ENCODE peak calls at places on chromosomes 1 and 21, in seven cellular contexts. D is osteoblast; X is cardiac muscle cell; C is naive thymus-derived CD4-positive, alpha-beta T cell; E is GM12878; N is endodermal cell; P is astrocyte. Z is an unnamed sample. For H3K36me3 and H3K27me3, the result is how much of the 10 kb centered on the place peaks cover.

GRCh38 chr21:38012700-38013099 is 96.4 kb upstream of the KCNJ6 start:
- DNase-seq in P (no peak), E (no peak), D (no peak), X (no peak), C (no peak), N (no peak), Z (no peak)

GRCh38 chr1:22184892-22185612 is 42.2 kb upstream of the WNT4 start:
- DNase-seq in P (no peak), C (no peak), X (peak), D (peak), N (peak), E (no peak), Z (peak)

GRCh38 chr1:225917536-225917935 is 6.5 kb downstream of the PYCR2 start:
- DNase-seq in C (no peak), D (no peak), P (peak), E (no peak), X (no peak), N (no peak), Z (peak)

GRCh38 chr1:183609313-183609712 is 19.1 kb upstream of the NCF2 start:
- DNase-seq in P (peak), N (peak), D (peak), E (no peak), X (peak), C (no peak), Z (peak)

GRCh38 chr1:237562247-237562823 is 328.4 kb downstream of the ZP4 start:
- DNase-seq in X (peak), D (peak), N (peak), P (peak), E (peak), C (no peak), Z (peak)

GRCh38 chr1:213989071-213989739 is 1.4 kb downstream of the PROX1 start:
- DNase-seq in P (no peak), N (peak), E (no peak), X (no peak), C (no peak), D (peak), Z (no peak)

GRCh38 chr1:109788695-109789521 is 25.2 kb upstream of the EPS8L3 start:
- DNase-seq in X (no peak), E (no peak), D (peak), P (no peak), C (no peak), N (peak), Z (no peak)

GRCh38 chr1:111857251-111857651 is 101.5 kb downstream of the DDX20 start:
- DNase-seq in C (no peak), D (no peak), X (no peak), E (no peak), N (no peak), P (no peak), Z (no peak)

GRCh38 chr1:219264557-219264956 is 90.9 kb downstream of the LYPLAL1 start:
- DNase-seq in P (peak), X (no peak), E (no peak), N (no peak), C (no peak), D (no peak), Z (no peak)

GRCh38 chr1:165117482-165117881 is 239.0 kb downstream of the LMX1A start:
- DNase-seq in C (no peak), E (no peak), N (peak), P (no peak), X (no peak), D (no peak), Z (no peak)

GRCh38 chr1:18530567-18531502 is 50.1 kb downstream of the KLHDC7A start:
- DNase-seq in C (no peak), D (no peak), X (no peak), E (no peak), P (no peak), N (peak), Z (no peak)

GRCh38 chr1:148353461-148354283 is 129.4 kb downstream of the PPIAL4G start:
- DNase-seq in E (no peak), P (peak), C (peak), N (peak), D (peak), X (peak), Z (peak)

GRCh38 chr21:34912022-34912933 is 136.8 kb downstream of the RUNX1 start:
- DNase-seq in D (peak), P (no peak), N (no peak), C (no peak), X (no peak), E (no peak), Z (no peak)

GRCh38 chr1:224780736-224781135 is 148.7 kb upstream of the DNAH14 start:
- DNase-seq in P (no peak), E (no peak), D (no peak), C (no peak), X (no peak), N (no peak), Z (no peak)

GRCh38 chr1:59015708-59016107 is 231.9 kb upstream of the JUN start:
- DNase-seq in X (peak), D (peak), N (peak), P (peak), E (no peak), C (no peak), Z (peak)

GRCh38 chr1:98344726-98345125 is 316.8 kb upstream of the SNX7 start:
- DNase-seq in E (no peak), N (no peak), C (no peak), P (no peak), D (no peak), X (no peak), Z (no peak)

GRCh38 chr1:60134706-60135105 is 61.1 kb upstream of the C1orf87 start:
- DNase-seq in D (no peak), E (no peak), X (no peak), P (no peak), N (no peak), C (no peak), Z (no peak)

GRCh38 chr1:7062346-7063061 is 277.2 kb downstream of the CAMTA1 start:
- DNase-seq in X (no peak), E (no peak), N (no peak), C (no peak), D (peak), P (no peak), Z (no peak)

GRCh38 chr1:199669916-199670315 is 357.6 kb upstream of the NR5A2 start:
- DNase-seq in P (no peak), X (no peak), E (no peak), N (no peak), D (no peak), C (no peak), Z (no peak)

GRCh38 chr1:205610781-205611473 is 20.9 kb downstream of the ELK4 start:
- DNase-seq in N (no peak), X (no peak), E (no peak), P (peak), D (no peak), C (no peak), Z (peak)

GRCh38 chr1:222288056-222288455 is 259.8 kb downstream of the HHIPL2 start:
- DNase-seq in N (no peak), D (no peak), P (no peak), X (no peak), C (no peak), E (no peak), Z (peak)

GRCh38 chr1:197224160-197224559 is 43.9 kb upstream of the CRB1 start:
- DNase-seq in P (no peak), X (no peak), N (no peak), C (no peak), E (no peak), D (no peak), Z (no peak)

GRCh38 chr1:153535664-153536585 is at the start of gene S100A6:
- DNase-seq in X (peak), P (peak), C (peak), N (peak), D (peak), E (no peak), Z (peak)

GRCh38 chr1:204266504-204267034 is 52.8 kb upstream of the GOLT1A start:
- DNase-seq in C (no peak), E (no peak), D (peak), X (no peak), P (no peak), N (no peak), Z (no peak)

GRCh38 chr1:209405183-209405823 is 178.2 kb upstream of the CAMK1G start:
- DNase-seq in C (no peak), D (no peak), N (no peak), P (peak), X (peak), E (no peak), Z (peak)

GRCh38 chr1:237677979-237678378 is 212.7 kb downstream of the ZP4 start:
- DNase-seq in D (no peak), N (no peak), E (no peak), C (no peak), P (peak), X (peak), Z (peak)

GRCh38 chr1:219385786-219386427 is 212.2 kb downstream of the LYPLAL1 start:
- DNase-seq in X (peak), E (peak), N (peak), D (no peak), P (peak), C (no peak), Z (peak)

GRCh38 chr1:16117369-16117768 is 38.5 kb downstream of the EPHA2 start:
- DNase-seq in N (no peak), X (peak), E (no peak), C (no peak), P (peak), D (peak), Z (peak)

GRCh38 chr1:205812271-205812877 is 624 bp downstream of the SLC41A1 start:
- DNase-seq in X (peak), C (peak), E (no peak), N (peak), P (peak), D (peak), Z (peak)

GRCh38 chr1:231337043-231337471 is 595 bp downstream of the EXOC8 start:
- DNase-seq in X (no peak), D (peak), N (no peak), C (no peak), E (no peak), P (no peak), Z (peak)

GRCh38 chr1:179881642-179882252 is 338 bp upstream of the TOR1AIP1 start:
- DNase-seq in C (no peak), D (peak), E (no peak), X (peak), N (no peak), P (peak), Z (no peak)

GRCh38 chr1:30149226-30149625 is 574.2 kb downstream of the MATN1 start:
- DNase-seq in P (no peak), X (no peak), E (no peak), C (no peak), D (no peak), N (no peak), Z (no peak)

GRCh38 chr1:23904748-23905357 is 8.3 kb downstream of the CNR2 start:
- DNase-seq in D (no peak), P (no peak), X (no peak), N (no peak), E (peak), C (no peak), Z (peak)

GRCh38 chr1:11253226-11253625 is 9.1 kb downstream of the MTOR start:
- DNase-seq in D (peak), E (no peak), X (no peak), C (no peak), P (no peak), N (no peak), Z (no peak)

GRCh38 chr1:11245248-11245647 is 17.1 kb downstream of the MTOR start:
- DNase-seq in C (no peak), P (no peak), E (no peak), D (no peak), N (no peak), X (no peak), Z (no peak)

GRCh38 chr1:11245904-11246726 is 16.2 kb downstream of the MTOR start:
- DNase-seq in C (no peak), D (peak), P (no peak), N (no peak), E (no peak), X (no peak), Z (no peak)

GRCh38 chr1:11248169-11248568 is 14.2 kb downstream of the MTOR start:
- DNase-seq in X (no peak), D (peak), P (no peak), C (no peak), E (no peak), N (peak), Z (no peak)
- H3K36me3 ChIP-seq in X (half or more), D (under half), P (under half), C (half or more), E (under half), N (half or more), Z (under half)

GRCh38 chr1:108523829-108524228 is 36.1 kb upstream of the EEIG2 start:
- DNase-seq in X (no peak), E (no peak), P (no peak), N (no peak), C (no peak), D (no peak), Z (no peak)
- H3K27me3 ChIP-seq in X (under half), E (under half), P (under half), N (under half), C (under half), D (under half), Z (under half)

GRCh38 chr1:177281901-177282300 is 111.1 kb downstream of the BRINP2 start:
- DNase-seq in X (no peak), D (no peak), N (no peak), C (no peak), P (no peak), E (no peak), Z (no peak)
- H3K36me3 ChIP-seq in X (under half), D (under half), N (under half), C (under half), P (under half), E (under half), Z (under half)

GRCh38 chr21:45959182-45959581 is 22.4 kb upstream of the COL6A1 start:
- DNase-seq in D (no peak), P (no peak), X (no peak), C (no peak), N (no peak), E (no peak), Z (no peak)
- H3K27me3 ChIP-seq in D (under half), P (under half), X (under half), C (under half), N (under half), E (under half), Z (under half)

DNA sequence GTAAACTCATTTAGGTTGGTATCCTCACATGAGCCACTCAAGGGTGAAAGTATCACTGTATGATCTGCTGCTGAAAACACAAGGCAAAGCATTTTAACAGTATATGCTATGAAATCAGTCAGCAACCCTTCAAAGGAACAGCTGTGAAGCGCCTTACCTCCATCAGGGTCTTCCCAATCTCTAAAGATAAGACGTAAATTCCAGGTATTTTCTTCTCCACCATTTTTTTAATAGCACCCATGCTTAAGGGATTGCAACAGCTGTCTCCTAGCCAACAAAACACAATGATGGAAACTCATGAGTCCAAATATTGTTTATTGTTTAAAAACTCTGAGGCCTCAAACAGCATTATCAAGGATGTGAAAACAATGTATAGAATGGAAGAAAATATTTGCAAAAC is 4.8 kb downstream of the PPT1 start:
- DNase-seq in D (no peak), N (no peak), C (no peak), X (peak), P (no peak), E (no peak), Z (no peak)
- H3K36me3 ChIP-seq in D (under half), N (half or more), C (half or more), X (under half), P (under half), E (under half), Z (under half)

GRCh38 chr1:160702100-160702499 is 9.5 kb downstream of the CD48 start:
- DNase-seq in C (no peak), N (no peak), P (no peak), X (no peak), E (no peak), D (no peak), Z (no peak)

GRCh38 chr1:160708118-160708517 is 3.5 kb downstream of the CD48 start:
- DNase-seq in N (no peak), D (no peak), X (no peak), E (no peak), P (no peak), C (no peak), Z (no peak)

GRCh38 chr1:160704250-160704649 is 7.4 kb downstream of the CD48 start:
- DNase-seq in E (no peak), P (no peak), X (no peak), C (no peak), D (no peak), N (no peak), Z (no peak)

GRCh38 chr1:160707171-160708109 is 4.2 kb downstream of the CD48 start:
- DNase-seq in E (no peak), N (no peak), P (no peak), D (no peak), X (no peak), C (peak), Z (no peak)

DNA sequence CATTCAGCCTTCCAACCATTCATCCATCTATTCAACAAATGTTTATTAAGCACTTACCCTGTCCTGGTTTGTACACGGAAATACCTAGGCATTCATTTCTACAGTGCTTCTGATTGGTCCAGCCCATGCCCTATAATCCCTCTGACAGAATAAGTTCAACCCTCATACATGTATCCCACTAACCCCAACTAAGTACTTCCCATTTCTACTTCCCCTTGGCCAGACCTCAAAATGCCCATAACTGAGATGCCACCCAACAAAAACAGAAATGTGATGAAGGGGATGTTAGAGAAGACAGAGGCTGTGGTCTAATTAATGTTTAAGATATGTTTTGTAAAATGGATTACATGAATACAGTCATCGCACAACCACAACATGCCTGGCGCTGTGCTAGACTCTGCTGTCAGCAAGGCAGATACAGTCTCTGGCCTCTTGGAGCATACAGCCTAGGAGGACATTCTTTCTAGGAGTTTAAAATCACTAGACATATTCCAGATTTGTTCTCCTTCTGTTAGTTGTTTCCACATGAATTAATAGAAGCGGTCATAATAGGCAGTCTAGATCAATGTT is 6.4 kb downstream of the CD48 start:
- DNase-seq in C (no peak), E (no peak), X (no peak), P (no peak), N (no peak), D (no peak), Z (no peak)
- H3K27me3 ChIP-seq in C (under half), E (under half), X (under half), P (under half), N (under half), D (under half), Z (under half)

DNA sequence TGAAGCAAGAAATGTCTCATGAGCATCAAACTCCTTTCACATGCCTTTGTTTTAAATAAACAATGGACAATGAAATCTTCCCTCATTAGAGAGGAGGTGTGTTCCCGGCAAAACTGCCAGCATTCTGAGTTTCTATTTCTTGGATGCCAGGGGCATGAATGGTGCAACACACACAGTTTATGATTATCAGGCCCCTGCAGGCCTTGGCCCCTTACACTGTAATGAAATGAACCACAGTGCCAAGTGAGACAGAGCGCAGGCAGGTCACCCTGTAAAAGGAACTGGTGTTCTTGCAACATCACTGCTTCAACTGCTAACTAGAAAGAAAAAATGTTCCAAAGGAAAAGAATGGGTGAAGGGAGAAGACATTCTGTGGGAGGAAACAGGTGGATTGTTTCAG is 3.8 kb upstream of the PIGC start:
- DNase-seq in N (no peak), E (no peak), P (no peak), X (peak), C (no peak), D (no peak), Z (peak)
- H3K36me3 ChIP-seq in N (under half), E (under half), P (under half), X (under half), C (under half), D (under half), Z (under half)

GRCh38 chr1:166971252-166971651 is 4.1 kb downstream of the ILDR2 start:
- DNase-seq in N (no peak), D (no peak), X (no peak), C (no peak), E (no peak), P (no peak), Z (no peak)
- H3K27me3 ChIP-seq in N (under half), D (under half), X (under half), C (under half), E (under half), P (half or more), Z (under half)

Z was measured in mammary epithelial cell.